ENCODE peak calls at places on chromosomes 3 and 15, in nine cellular contexts. Z is left lung, L is mucosa of descending colon, W is Karpas-422, I is thoracic aorta, A is PC-3, M is breast epithelium, F is OCI-LY7, O is psoas muscle. P is an unnamed sample. For H3K36me3 and H3K4me1, the result is how much of the 10 kb centered on the place peaks cover.

GRCh38 chr3:25289663-25290062 is 138.4 kb upstream of the RARB start:
- DNase-seq in L (no peak), Z (no peak), F (no peak), W (no peak), I (no peak), A (no peak), O (no peak), M (no peak), P (no peak)

GRCh38 chr3:81790117-81790516 is 28.7 kb upstream of the GBE1 start:
- DNase-seq in O (no peak), L (no peak), W (no peak), Z (no peak), A (no peak), I (no peak), F (no peak), M (no peak), P (no peak)

GRCh38 chr3:10982782-10983181 is 9.8 kb upstream of the SLC6A1 start:
- DNase-seq in W (no peak), Z (no peak), L (no peak), F (no peak), M (no peak), I (no peak), A (peak), O (no peak), P (no peak)

GRCh38 chr3:144463916-144464315 is 492.3 kb downstream of the DIPK2A start:
- DNase-seq in M (no peak), Z (no peak), W (no peak), O (no peak), L (no peak), A (no peak), F (no peak), I (no peak), P (no peak)

GRCh38 chr3:197367081-197367780 is 68.8 kb upstream of the DLG1 start:
- DNase-seq in I (no peak), F (no peak), A (peak), Z (peak), W (no peak), O (no peak), L (no peak), M (peak), P (peak)

GRCh38 chr15:94387442-94387841 is 156.1 kb downstream of the MCTP2 start:
- DNase-seq in W (no peak), F (no peak), L (no peak), O (no peak), Z (no peak), M (no peak), A (no peak), I (no peak), P (no peak)

GRCh38 chr3:31699309-31699953 is 166.7 kb downstream of the STT3B start:
- DNase-seq in F (no peak), M (no peak), O (no peak), A (peak), W (no peak), Z (no peak), I (no peak), L (no peak), P (no peak)

GRCh38 chr15:75948761-75949296 is 45.2 kb downstream of the FBXO22 start:
- DNase-seq in A (no peak), I (no peak), F (no peak), L (no peak), W (peak), M (no peak), Z (no peak), O (no peak), P (no peak)

GRCh38 chr3:96966181-96966929 is 152.0 kb downstream of the EPHA6 start:
- DNase-seq in L (no peak), Z (no peak), I (no peak), M (no peak), F (no peak), O (no peak), W (no peak), A (peak), P (no peak)

GRCh38 chr3:105349988-105350387 is 16.7 kb upstream of the ALCAM start:
- DNase-seq in I (no peak), A (no peak), W (no peak), M (no peak), Z (no peak), L (no peak), O (no peak), F (no peak), P (no peak)

GRCh38 chr3:39166134-39166710 is 12.8 kb upstream of the CSRNP1 start:
- DNase-seq in I (no peak), M (no peak), F (no peak), O (no peak), W (no peak), A (peak), Z (no peak), L (no peak), P (no peak)

GRCh38 chr15:89068325-89068784 is 19.9 kb upstream of the ABHD2 start:
- DNase-seq in L (no peak), A (peak), O (no peak), F (no peak), M (peak), I (no peak), W (no peak), Z (peak), P (peak)

GRCh38 chr3:118782755-118783202 is 251.9 kb downstream of the IGSF11 start:
- DNase-seq in M (no peak), I (no peak), A (peak), O (no peak), F (no peak), L (no peak), Z (no peak), W (peak), P (no peak)

GRCh38 chr3:108493862-108494261 is 16.5 kb downstream of the MYH15 start:
- DNase-seq in F (no peak), Z (peak), M (no peak), A (peak), O (no peak), I (no peak), W (no peak), L (peak), P (no peak)

GRCh38 chr15:77235566-77235965 is 164.7 kb upstream of the TSPAN3 start:
- DNase-seq in W (no peak), A (no peak), I (no peak), Z (no peak), M (no peak), F (no peak), O (no peak), L (no peak), P (no peak)

GRCh38 chr15:78842519-78842918 is 30.2 kb upstream of the MORF4L1 start:
- DNase-seq in Z (no peak), M (no peak), W (no peak), A (no peak), O (no peak), L (no peak), F (peak), I (no peak), P (no peak)

GRCh38 chr15:80404719-80405553 is 754 bp downstream of the ARNT2 start:
- DNase-seq in L (peak), Z (no peak), M (no peak), A (no peak), W (no peak), O (peak), F (no peak), I (no peak), P (peak)

GRCh38 chr3:53044371-53045106 is 1.3 kb downstream of the SFMBT1 start:
- DNase-seq in O (peak), W (peak), I (no peak), M (no peak), A (peak), L (no peak), F (peak), Z (peak), P (peak)

GRCh38 chr3:165185707-165186327 is 10.4 kb downstream of the SLITRK3 start:
- DNase-seq in O (no peak), M (no peak), L (peak), A (peak), W (peak), I (no peak), Z (no peak), F (peak), P (no peak)

GRCh38 chr3:47976135-47976758 is 40.0 kb downstream of the MAP4 start:
- DNase-seq in M (no peak), F (peak), I (no peak), Z (no peak), L (no peak), W (peak), O (no peak), A (no peak), P (no peak)

DNA sequence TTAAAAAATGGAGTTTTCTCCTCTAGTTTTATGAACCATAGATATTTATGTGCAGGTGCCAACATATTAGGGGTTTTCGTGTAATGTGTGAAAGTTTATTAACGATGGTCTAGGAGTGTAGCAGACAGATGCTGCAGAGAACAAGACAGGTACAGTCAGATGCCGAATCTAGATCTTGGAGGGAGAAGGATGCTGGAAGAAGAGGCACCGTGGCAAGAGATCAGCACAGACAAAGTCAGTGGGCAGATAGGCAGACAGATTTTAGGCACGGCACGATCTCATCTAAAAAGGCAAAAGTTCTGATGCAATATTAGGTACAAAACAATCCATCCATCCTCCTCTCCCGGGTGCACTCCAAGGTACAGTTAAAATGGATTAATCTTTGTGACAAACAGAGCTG is 161.6 kb downstream of the TIGIT start:
- DNase-seq in I (no peak), A (no peak), L (no peak), Z (no peak), O (no peak), W (no peak), M (no peak), F (no peak), P (no peak)
- H3K36me3 ChIP-seq in I (under half), A (under half), L (under half), Z (under half), O (under half), W (under half), M (under half), F (under half), P (under half)

DNA sequence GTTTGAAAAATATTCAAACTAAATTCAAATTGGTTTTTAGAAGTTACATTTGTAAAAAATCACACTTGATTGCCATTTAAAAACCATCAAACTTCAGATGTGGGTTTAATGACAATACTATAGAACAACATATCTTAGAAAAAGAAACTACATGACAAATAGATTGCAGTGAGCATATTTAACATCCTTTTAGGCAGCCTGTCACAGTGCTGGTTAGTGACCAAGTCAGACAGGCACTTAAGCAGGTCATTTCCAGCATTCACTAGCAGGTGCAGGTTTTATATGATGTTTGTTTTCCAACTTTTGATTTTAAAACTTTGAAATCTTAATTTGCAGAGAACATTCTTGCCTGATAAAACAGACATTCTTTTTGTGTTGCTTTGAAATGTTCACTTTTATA is 115.7 kb downstream of the MBNL1 start:
- DNase-seq in M (no peak), I (no peak), W (no peak), O (no peak), L (no peak), F (no peak), Z (no peak), A (no peak), P (no peak)
- H3K4me1 ChIP-seq in M (under half), I (half or more), W (half or more), O (half or more), L (under half), F (under half), Z (under half), A (under half), P (half or more)

GRCh38 chr15:73923488-73924164 is 2.6 kb upstream of the LOXL1 start:
- DNase-seq in O (peak), Z (no peak), I (no peak), M (no peak), A (no peak), F (no peak), W (no peak), L (no peak), P (no peak)
- H3K4me3 ChIP-seq in O (no peak), Z (no peak), I (peak), M (no peak), A (peak), F (no peak), W (no peak), L (no peak), P (no peak)

GRCh38 chr3:149061776-149062175 is 24.6 kb downstream of the HLTF start:
- DNase-seq in M (no peak), Z (no peak), F (no peak), W (no peak), A (no peak), O (no peak), I (no peak), L (no peak), P (no peak)
- H3K36me3 ChIP-seq in M (under half), Z (under half), F (half or more), W (half or more), A (under half), O (half or more), I (under half), L (under half), P (under half)

GRCh38 chr15:39180494-39180930 is 400.4 kb upstream of the THBS1 start:
- DNase-seq in F (no peak), L (no peak), A (no peak), M (no peak), Z (no peak), I (no peak), W (no peak), O (no peak), P (no peak)

GRCh38 chr15:39183177-39183881 is 397.6 kb upstream of the THBS1 start:
- DNase-seq in L (no peak), W (no peak), M (no peak), I (no peak), A (no peak), F (no peak), Z (no peak), O (no peak), P (no peak)

GRCh38 chr15:39181901-39182300 is 399.0 kb upstream of the THBS1 start:
- DNase-seq in F (no peak), W (no peak), Z (no peak), O (no peak), I (no peak), A (peak), M (no peak), L (no peak), P (no peak)

GRCh38 chr15:39179980-39180379 is 400.9 kb upstream of the THBS1 start:
- DNase-seq in M (no peak), Z (no peak), A (no peak), O (no peak), L (no peak), I (no peak), W (no peak), F (no peak), P (no peak)

GRCh38 chr15:39181348-39181747 is 399.5 kb upstream of the THBS1 start:
- DNase-seq in A (no peak), F (no peak), M (no peak), O (no peak), L (no peak), Z (no peak), W (no peak), I (no peak), P (no peak)
- H3K4me1 ChIP-seq in A (half or more), F (under half), M (under half), O (under half), L (under half), Z (under half), W (under half), I (under half), P (under half)

GRCh38 chr3:9230596-9230995 is 18.9 kb downstream of the SRGAP3 start:
- DNase-seq in L (no peak), M (no peak), F (no peak), Z (no peak), O (no peak), A (no peak), I (no peak), W (no peak), P (no peak)
- H3K4me3 ChIP-seq in L (no peak), M (no peak), F (no peak), Z (no peak), O (no peak), A (no peak), I (no peak), W (no peak), P (no peak)

DNA sequence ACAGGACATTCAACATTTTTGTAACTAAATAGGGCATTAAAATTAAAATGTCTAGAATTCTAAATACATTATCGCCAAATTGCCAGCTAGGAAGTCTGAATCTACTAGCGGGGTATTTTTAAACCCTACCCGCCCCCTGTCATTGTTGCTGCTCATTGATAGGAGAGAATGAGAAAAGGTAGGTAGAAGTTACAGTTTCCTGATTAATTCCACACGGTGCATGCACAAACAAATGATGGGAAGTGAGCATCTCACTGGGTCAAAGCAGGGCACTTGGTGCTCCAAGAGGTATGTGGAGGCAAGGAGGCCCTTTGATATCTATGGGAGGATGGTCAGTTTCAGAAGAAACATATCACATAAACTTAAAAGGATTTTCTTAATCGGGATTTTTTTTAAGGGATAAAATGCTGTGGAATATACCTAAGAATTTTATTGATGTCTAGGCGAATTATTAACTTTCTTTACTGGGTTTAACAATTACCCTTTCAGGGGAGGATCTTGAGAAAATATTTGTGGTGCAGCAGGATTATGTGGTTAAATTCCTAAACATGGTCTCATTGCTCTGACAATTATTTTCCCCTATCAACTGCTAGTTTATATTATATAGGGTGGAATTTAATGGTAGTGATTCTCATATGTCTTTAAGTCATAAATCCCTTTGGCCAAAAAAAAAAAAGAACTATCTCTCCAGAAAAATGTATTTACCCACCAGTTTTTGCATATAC is 236.0 kb upstream of the GOLGA6L4 start:
- DNase-seq in F (no peak), Z (no peak), L (no peak), A (peak), O (no peak), W (no peak), I (no peak), M (no peak), P (no peak)
- H3K36me3 ChIP-seq in F (under half), Z (under half), L (under half), A (under half), O (under half), W (under half), I (under half), M (under half), P (under half)

GRCh38 chr3:69809076-69809835 is 70.0 kb downstream of the MITF start:
- DNase-seq in A (no peak), W (no peak), Z (no peak), I (no peak), F (no peak), M (no peak), O (no peak), L (no peak), P (no peak)
- H3K4me1 ChIP-seq in A (under half), W (under half), Z (under half), I (under half), F (under half), M (under half), O (half or more), L (under half), P (under half)

GRCh38 chr3:177597325-177598109 is 400.2 kb upstream of the TBL1XR1 start:
- DNase-seq in A (no peak), O (no peak), I (no peak), M (peak), L (no peak), Z (no peak), W (no peak), F (peak), P (no peak)

GRCh38 chr3:177598110-177598833 is 401.0 kb upstream of the TBL1XR1 start:
- DNase-seq in W (no peak), F (no peak), Z (no peak), M (peak), I (no peak), A (no peak), L (no peak), O (no peak), P (no peak)

GRCh38 chr3:177595789-177596188 is 398.5 kb upstream of the TBL1XR1 start:
- DNase-seq in F (no peak), M (no peak), A (no peak), Z (no peak), O (no peak), L (no peak), W (no peak), I (no peak), P (no peak)

GRCh38 chr3:177596248-177596821 is 399.1 kb upstream of the TBL1XR1 start:
- DNase-seq in A (peak), I (no peak), F (no peak), L (no peak), Z (no peak), W (no peak), O (no peak), M (peak), P (no peak)

GRCh38 chr3:177596822-177597271 is 399.6 kb upstream of the TBL1XR1 start:
- DNase-seq in O (no peak), L (no peak), W (no peak), A (peak), F (no peak), I (no peak), Z (no peak), M (peak), P (no peak)
- H3K4me3 ChIP-seq in O (peak), L (no peak), W (no peak), A (no peak), F (no peak), I (no peak), Z (no peak), M (no peak), P (no peak)

GRCh38 chr3:50583897-50584296 is 14.6 kb downstream of the HEMK1 start:
- DNase-seq in A (no peak), I (no peak), Z (peak), O (peak), F (no peak), L (no peak), M (peak), W (no peak), P (peak)
- H3K36me3 ChIP-seq in A (under half), I (under half), Z (under half), O (under half), F (under half), L (under half), M (under half), W (under half), P (under half)

P was measured in upper lobe of right lung.